ENCODE peak calls at places on chromosomes 3 and 15, in nine cellular contexts. U, G, R, W, H, P, K, X and F are unnamed samples.

GRCh38 chr3:45777753-45778386 is 18.5 kb downstream of the SLC6A20 start:
- DNase-seq in G (no peak), U (no peak), W (no peak), P (no peak), K (peak; percentile 16), X (no peak), R (no peak), H (no peak), F (no peak)

GRCh38 chr15:93479679-93480078 is 390.7 kb upstream of the RGMA start:
- DNase-seq in G (no peak), K (no peak), W (no peak), X (no peak), H (no peak), U (no peak), P (no peak), R (peak; percentile 78), F (no peak)

GRCh38 chr3:33915796-33916589 is 117.6 kb downstream of the PDCD6IP start:
- DNase-seq in U (no peak), X (no peak), R (peak; percentile 26), W (peak; percentile 40), H (no peak), K (no peak), G (no peak), P (no peak), F (no peak)

GRCh38 chr3:134299185-134299887 is 48.7 kb upstream of the RYK start:
- DNase-seq in R (peak; percentile 40), X (no peak), P (no peak), W (peak; percentile 47), G (no peak), U (no peak), K (no peak), H (no peak), F (no peak)

GRCh38 chr3:181105636-181106035 is 116.1 kb upstream of the DNAJC19 start:
- DNase-seq in G (no peak), X (no peak), H (no peak), W (peak; percentile 54), U (no peak), K (no peak), R (no peak), P (no peak), F (no peak)

GRCh38 chr3:46378426-46378942 is 7.7 kb downstream of the CCR5 start:
- DNase-seq in U (no peak), K (peak; percentile 73), H (peak; percentile 48), P (peak; percentile 91), W (peak; percentile 75), G (peak; percentile 64), R (peak; percentile 69), X (peak; percentile 75), F (no peak)

GRCh38 chr3:51869304-51869703 is 6.1 kb downstream of the IQCF5 start:
- DNase-seq in K (no peak), U (no peak), R (no peak), W (no peak), P (no peak), H (no peak), G (no peak), X (no peak), F (no peak)

GRCh38 chr3:10263549-10264363 is 15.5 kb downstream of the TATDN2 start:
- DNase-seq in X (no peak), K (peak; percentile 85), W (peak; percentile 79), U (no peak), H (peak; percentile 29), R (peak; percentile 59), P (peak; percentile 68), G (peak; percentile 69), F (no peak)

GRCh38 chr3:13705051-13705450 is 156.1 kb downstream of the FBLN2 start:
- DNase-seq in P (peak; percentile 1), X (no peak), G (no peak), H (no peak), W (no peak), R (no peak), U (no peak), K (no peak), F (no peak)

GRCh38 chr3:170717410-170718402 is 131.8 kb upstream of the SLC7A14 start:
- DNase-seq in K (no peak), U (no peak), R (peak; percentile 52), G (no peak), H (no peak), X (peak; percentile 56), W (no peak), P (no peak), F (no peak)

GRCh38 chr3:187739561-187740445 is 5.5 kb downstream of the BCL6 start:
- DNase-seq in P (peak; percentile 96), K (peak; percentile 86), G (peak; percentile 78), U (no peak), H (peak; percentile 86), X (peak; percentile 87), R (peak; percentile 87), W (peak; percentile 89), F (no peak)

GRCh38 chr15:101542306-101543025 is 53.0 kb upstream of the PCSK6 start:
- DNase-seq in U (no peak), R (peak; percentile 30), W (no peak), P (no peak), G (no peak), H (no peak), K (peak; percentile 34), X (no peak), F (no peak)

GRCh38 chr15:74369756-74370155 is 2.3 kb upstream of the CYP11A1 start:
- DNase-seq in H (no peak), W (no peak), X (no peak), P (no peak), K (no peak), R (no peak), G (no peak), U (no peak), F (no peak)

GRCh38 chr15:74370471-74370870 is 3.0 kb upstream of the CYP11A1 start:
- DNase-seq in P (no peak), W (no peak), X (no peak), G (no peak), H (no peak), K (no peak), U (no peak), R (no peak), F (no peak)

GRCh38 chr15:74368121-74368520 is 675 bp upstream of the CYP11A1 start:
- DNase-seq in P (no peak), W (no peak), R (no peak), K (no peak), H (no peak), U (no peak), X (no peak), G (no peak), F (no peak)

GRCh38 chr15:74367296-74367854 is at the start of gene CYP11A1:
- DNase-seq in H (no peak), U (no peak), R (peak; percentile 63), G (no peak), X (no peak), W (no peak), P (no peak), K (no peak), F (no peak)

GRCh38 chr15:74369084-74369745 is 1.8 kb upstream of the CYP11A1 start:
- DNase-seq in X (no peak), H (no peak), P (no peak), U (no peak), W (no peak), R (peak; percentile 80), G (no peak), K (no peak), F (no peak)
- TF ChIP-seq CTCF in X (no peak), H (no peak), P (no peak), U (no peak), W (no peak), R (no peak), G (no peak), K (no peak), F (no peak)

DNA sequence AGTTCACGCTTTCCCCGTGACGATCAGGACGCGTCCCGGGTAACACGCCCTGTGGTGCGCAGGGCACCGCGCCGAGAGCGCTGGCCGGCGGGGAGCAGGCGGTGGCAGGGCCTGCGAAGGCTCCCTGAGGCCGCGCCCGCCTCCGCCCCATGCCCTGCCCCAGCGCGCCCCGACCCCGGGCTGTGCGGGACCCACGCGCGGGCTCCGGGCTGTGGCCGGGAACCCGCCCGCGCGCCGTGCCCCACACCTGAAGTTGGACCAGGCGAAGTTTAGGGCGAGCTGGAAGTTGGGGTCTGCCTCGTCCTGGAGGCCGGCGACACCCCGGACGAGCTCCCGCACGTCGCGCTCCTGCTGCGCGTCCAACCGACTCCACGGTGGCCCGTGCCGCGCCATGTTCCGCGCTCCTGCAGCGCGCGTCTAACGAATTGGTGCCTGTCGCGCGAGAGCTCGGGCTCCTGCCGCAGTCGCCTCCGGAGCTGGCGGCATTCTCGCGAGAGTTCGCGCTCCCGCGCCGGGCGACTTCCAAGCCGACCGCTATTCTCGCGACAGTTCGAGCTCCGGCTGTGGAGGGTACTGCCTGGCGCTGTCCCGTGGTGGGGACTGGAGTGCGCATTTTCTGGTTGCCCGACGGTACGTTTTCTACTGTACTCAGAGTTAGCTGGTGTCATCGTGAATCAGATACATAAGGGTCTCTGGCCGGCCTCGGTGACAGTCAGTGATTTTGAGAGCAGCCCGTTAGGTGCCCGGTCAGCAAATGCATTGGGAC is at the start of gene TUBGCP5:
- DNase-seq in H (peak; percentile 97), K (peak; percentile 98), G (peak; percentile 97), X (peak; percentile 97), W (peak; percentile 99), U (peak; percentile 93), P (peak; percentile 98), R (peak; percentile 98), F (peak; percentile 69)
- TF ChIP-seq CTCF in H (peak; percentile 51), K (peak; percentile 38), G (no peak), X (peak; percentile 85), W (peak; percentile 42), U (peak; percentile 30), P (peak; percentile 79), R (peak; percentile 67), F (peak; percentile 30)

DNA sequence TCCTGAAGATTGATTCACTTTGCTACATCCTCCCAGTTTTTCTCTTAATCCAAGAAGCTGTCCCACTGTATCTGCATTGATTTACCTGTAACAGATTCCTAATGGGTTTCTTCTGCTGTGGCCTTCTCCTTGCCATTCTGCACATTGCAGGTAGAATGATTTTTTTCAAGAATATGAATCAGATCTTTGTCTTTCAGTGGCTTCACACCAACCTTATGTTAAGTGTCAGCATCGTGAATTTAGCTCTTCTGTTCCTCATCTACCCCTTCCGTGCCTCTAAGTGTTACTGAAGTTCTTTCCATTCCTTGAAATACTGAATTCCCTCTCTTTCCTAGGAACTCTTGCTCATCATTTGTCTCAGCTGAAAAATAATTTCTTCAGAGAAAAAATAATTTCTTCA is 7.5 kb downstream of the SENP5 start:
- DNase-seq in G (no peak), U (no peak), X (no peak), P (no peak), K (no peak), W (no peak), R (no peak), H (no peak), F (no peak)
- TF ChIP-seq CTCF in G (no peak), U (no peak), X (no peak), P (no peak), K (no peak), W (no peak), R (no peak), H (no peak), F (no peak)

DNA sequence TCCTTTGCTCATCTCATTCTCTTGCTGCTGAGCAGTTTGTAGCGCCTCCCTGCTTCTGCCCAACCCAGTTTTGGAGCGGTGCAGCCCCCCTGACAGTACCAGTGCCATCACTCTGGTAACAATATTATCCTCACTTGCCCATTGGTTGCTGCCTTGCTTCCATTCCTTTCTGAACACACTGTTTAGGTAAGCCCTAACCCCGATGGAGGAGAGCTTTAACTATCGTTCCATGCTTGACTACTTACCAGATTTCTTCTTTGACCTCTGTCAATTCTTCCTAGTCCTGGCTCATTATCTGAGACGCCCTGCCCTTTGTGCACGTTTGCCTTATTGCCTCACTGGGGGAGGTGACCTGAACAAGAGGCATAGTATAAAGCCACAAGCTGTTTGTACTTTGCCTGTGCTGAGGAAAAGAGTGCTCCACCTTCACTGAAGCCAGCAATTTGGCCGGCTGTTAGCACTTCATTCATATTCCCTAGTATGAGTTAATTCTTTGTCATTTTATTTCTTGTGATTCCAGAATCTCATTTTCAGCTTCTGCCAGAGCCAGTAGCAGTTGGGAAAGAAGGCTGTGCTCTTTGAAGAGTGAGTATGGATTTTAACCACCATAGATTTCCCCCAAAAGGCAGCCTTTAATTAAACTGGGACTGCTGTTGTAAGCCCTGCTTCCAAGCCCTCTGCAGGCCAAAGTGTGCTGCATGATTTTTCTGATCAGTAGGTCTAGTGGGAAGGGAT is 11.9 kb downstream of the ABHD6 start:
- DNase-seq in X (peak; percentile 41), G (no peak), P (no peak), K (no peak), R (no peak), H (no peak), W (peak; percentile 91), U (no peak), F (no peak)
- TF ChIP-seq CTCF in X (no peak), G (no peak), P (no peak), K (peak; percentile 45), R (no peak), H (no peak), W (peak; percentile 56), U (peak; percentile 48), F (peak; percentile 43)